ENCODE peak calls at places on chromosomes 3 and 15, in six cellular contexts. T, L, I, V, N and H are unnamed samples.

GRCh38 chr15:63481105-63481810 is 23.1 kb upstream of the USP3 start:
- DNase-seq in V (no peak), N (peak; percentile 57), I (no peak), L (no peak), T (no peak), H (no peak)

GRCh38 chr3:162769559-162769958 is 1273.0 kb downstream of the OTOL1 start:
- DNase-seq in I (no peak), V (no peak), T (peak; percentile 5), L (no peak), N (no peak), H (no peak)

GRCh38 chr3:178259703-178260102 is 276.5 kb upstream of the KCNMB2 start:
- DNase-seq in I (no peak), L (no peak), V (no peak), N (no peak), T (no peak), H (no peak)

GRCh38 chr3:50630916-50631315 is 14.0 kb downstream of the MAPKAPK3 start:
- DNase-seq in N (no peak), L (no peak), I (no peak), T (no peak), V (no peak), H (peak; percentile 27)

GRCh38 chr15:64131547-64131946 is 20.0 kb upstream of the SNX22 start:
- DNase-seq in I (no peak), T (no peak), L (no peak), N (no peak), V (no peak), H (no peak)

GRCh38 chr3:4376499-4376898 is 73.3 kb downstream of the SETMAR start:
- DNase-seq in V (no peak), L (no peak), I (no peak), T (no peak), N (no peak), H (no peak)

GRCh38 chr3:126345641-126346460 is 11.4 kb downstream of the KLF15 start:
- DNase-seq in N (no peak), T (no peak), L (no peak), I (no peak), V (no peak), H (no peak)

GRCh38 chr3:42256135-42256819 is 9.7 kb downstream of the CCK start:
- DNase-seq in T (peak; percentile 8), V (no peak), N (peak; percentile 23), I (no peak), L (no peak), H (no peak)

GRCh38 chr3:107441617-107442016 is 64.4 kb downstream of the CCDC54 start:
- DNase-seq in T (peak; percentile 9), I (no peak), L (no peak), N (peak; percentile 16), V (no peak), H (no peak)

GRCh38 chr3:81666502-81667121 is 94.8 kb downstream of the GBE1 start:
- DNase-seq in N (peak; percentile 46), I (no peak), V (no peak), L (peak; percentile 15), T (peak; percentile 49), H (peak; percentile 16)

GRCh38 chr15:68733666-68734065 is 87.0 kb downstream of the ANP32A start:
- DNase-seq in N (no peak), I (no peak), V (no peak), T (peak; percentile 14), L (no peak), H (no peak)
- H3K4me3 ChIP-seq in N (no peak overlapping the region), I (no peak overlapping the region), V (no peak overlapping the region), T (no peak overlapping the region), L (no peak overlapping the region), H (no peak overlapping the region)

DNA sequence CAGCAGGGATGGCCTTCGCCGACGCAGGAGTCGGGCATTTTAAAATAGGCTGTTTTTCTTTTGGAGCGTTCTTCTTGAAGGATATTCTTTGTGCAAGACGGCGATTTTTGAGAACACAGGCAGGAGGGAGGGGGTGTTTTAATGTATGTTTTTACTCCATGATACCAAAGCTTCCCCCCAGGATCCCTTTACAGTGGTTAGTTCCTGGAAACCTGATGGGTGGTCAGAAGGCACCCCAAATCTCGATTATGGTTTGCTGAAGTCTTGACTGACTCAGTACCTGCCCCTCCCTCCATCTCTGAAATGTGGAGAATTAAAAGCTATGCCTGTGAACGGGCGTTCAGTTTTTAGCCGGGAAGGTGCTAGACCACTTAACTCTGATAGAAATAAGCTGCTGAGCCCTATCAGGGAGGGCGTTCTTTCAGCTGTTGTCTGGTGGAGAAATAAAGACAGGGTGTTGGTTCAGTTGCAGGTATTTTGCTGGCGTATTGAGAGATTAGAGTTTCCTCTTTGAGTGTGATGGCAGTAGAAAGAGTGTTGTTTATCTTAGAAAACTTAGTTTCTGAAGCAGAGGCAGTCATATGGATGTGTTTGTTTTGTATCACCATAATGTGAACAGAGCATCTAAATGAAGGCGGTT is 3.4 kb downstream of the IGF1R start:
- DNase-seq in N (peak; percentile 29), T (no peak), L (peak; percentile 47), V (no peak), I (no peak), H (peak; percentile 61)
- H3K4me1 ChIP-seq in N (peaks cover 49% of the 10 kb centered on the region), T (peaks cover 9% of the 10 kb centered on the region), L (peaks cover 35% of the 10 kb centered on the region), V (peaks cover 31% of the 10 kb centered on the region), I (peaks cover 35% of the 10 kb centered on the region), H (peaks cover 26% of the 10 kb centered on the region)

GRCh38 chr3:136263251-136263650 is 13.1 kb downstream of the PCCB start:
- DNase-seq in I (no peak), L (no peak), T (no peak), N (no peak), V (no peak), H (no peak)

GRCh38 chr3:136258199-136258598 is 8.1 kb downstream of the PCCB start:
- DNase-seq in N (no peak), T (no peak), I (no peak), V (no peak), L (no peak), H (no peak)

GRCh38 chr3:136266468-136266867 is 16.3 kb downstream of the PCCB start:
- DNase-seq in I (no peak), T (no peak), N (peak; percentile 60), V (no peak), L (peak; percentile 38), H (no peak)

GRCh38 chr3:136261826-136262225 is 11.7 kb downstream of the PCCB start:
- DNase-seq in L (no peak), I (no peak), V (no peak), N (no peak), T (no peak), H (no peak)

GRCh38 chr3:136262559-136262958 is 12.4 kb downstream of the PCCB start:
- DNase-seq in V (no peak), I (no peak), L (no peak), N (no peak), T (peak; percentile 39), H (no peak)
- H3K27ac ChIP-seq in V (no peak overlapping the region), I (no peak overlapping the region), L (no peak overlapping the region), N (no peak overlapping the region), T (peak overlapping the region; percentile 87), H (no peak overlapping the region)

DNA sequence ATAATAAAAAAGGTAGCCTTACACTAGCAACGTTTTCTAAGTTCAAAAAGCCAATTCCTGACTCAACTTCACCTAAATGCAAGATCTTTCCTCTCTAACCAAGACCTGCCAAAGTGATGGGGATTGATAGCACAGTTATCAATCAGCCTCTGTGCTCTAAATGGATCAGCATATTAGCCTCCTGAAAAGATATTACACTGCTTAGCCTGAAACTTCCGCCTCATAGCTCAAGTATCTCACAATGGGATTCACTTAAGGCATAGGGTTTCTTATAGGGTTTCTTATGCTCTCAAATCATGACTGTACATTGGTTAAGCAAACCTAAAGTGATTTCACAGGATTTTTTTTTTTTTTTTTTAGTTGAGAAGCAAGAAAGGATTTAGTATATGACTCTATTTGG is 439 bp upstream of the SLC9A9 start:
- DNase-seq in N (no peak), V (no peak), T (no peak), I (no peak), L (no peak), H (no peak)
- H3K4me3 ChIP-seq in N (no peak overlapping the region), V (peak overlapping the region; percentile 83), T (no peak overlapping the region), I (no peak overlapping the region), L (no peak overlapping the region), H (peak overlapping the region; percentile 55)

GRCh38 chr3:184568591-184568917 is 7.0 kb downstream of the EPHB3 start:
- DNase-seq in I (no peak), T (no peak), V (no peak), N (no peak), L (no peak), H (no peak)
- H3K4me1 ChIP-seq in I (peaks cover 60% of the 10 kb centered on the region), T (peaks cover 67% of the 10 kb centered on the region), V (no peaks in the 10 kb centered on the region), N (peaks cover 8% of the 10 kb centered on the region), L (peaks cover 37% of the 10 kb centered on the region), H (peaks cover 33% of the 10 kb centered on the region)